ENCODE peak calls at places on chromosomes 12 and 14, in five cellular contexts. A, U, W, H and X are unnamed samples.

GRCh38 chr14:23827100-23827892 is 126.3 kb upstream of the DHRS4 start:
- DNase-seq in W (no peak), A (no peak), U (no peak), H (no peak), X (no peak)

GRCh38 chr14:22532345-22533056 is 56.5 kb downstream of the DAD1 start:
- DNase-seq in W (no peak), A (peak; percentile 28), H (peak; percentile 42), U (no peak), X (no peak)

GRCh38 chr14:54643696-54644176 is 76.8 kb downstream of the SAMD4A start:
- DNase-seq in A (no peak), H (no peak), W (peak; percentile 42), U (no peak), X (no peak)

GRCh38 chr12:24562761-24563392 is 386.0 kb downstream of the BCAT1 start:
- DNase-seq in A (peak; percentile 67), U (peak; percentile 63), W (peak; percentile 72), H (peak; percentile 54), X (peak; percentile 75)

GRCh38 chr14:52551696-52552062 is 626 bp downstream of the TXNDC16 start:
- DNase-seq in W (peak; percentile 13), A (peak; percentile 52), H (peak; percentile 70), U (no peak), X (no peak)

GRCh38 chr12:14403711-14404164 is 38.3 kb downstream of the ATF7IP start:
- DNase-seq in A (peak; percentile 92), W (no peak), H (peak; percentile 67), U (no peak), X (no peak)

GRCh38 chr12:9118161-9118560 is 2.4 kb upstream of the A2M start:
- DNase-seq in W (no peak), H (peak; percentile 5), U (no peak), A (no peak), X (no peak)

GRCh38 chr12:46383654-46384450 is 11.3 kb upstream of the SLC38A2 start:
- DNase-seq in W (no peak), U (no peak), A (peak; percentile 98), H (peak; percentile 98), X (no peak)

GRCh38 chr12:1702708-1703107 is 11.8 kb downstream of the ADIPOR2 start:
- DNase-seq in H (no peak), A (no peak), W (no peak), U (no peak), X (no peak)

GRCh38 chr12:85279449-85280137 is 427 bp upstream of the ALX1 start:
- DNase-seq in U (peak; percentile 15), A (no peak), W (peak; percentile 71), H (peak; percentile 66), X (peak; percentile 65)

GRCh38 chr12:51683763-51684357 is 92.8 kb downstream of the SCN8A start:
- DNase-seq in A (peak; percentile 76), W (no peak), H (peak; percentile 84), U (no peak), X (no peak)

GRCh38 chr14:57749267-57749666 is 116.6 kb downstream of the SLC35F4 start:
- DNase-seq in H (peak; percentile 64), U (no peak), A (no peak), W (no peak), X (no peak)

GRCh38 chr12:6773662-6774351 is 1.5 kb downstream of the LAG3 start:
- DNase-seq in A (no peak), U (no peak), W (peak; percentile 66), H (peak; percentile 21), X (peak; percentile 58)

GRCh38 chr14:48792376-48793024 is 793.7 kb downstream of the RPS29 start:
- DNase-seq in A (no peak), H (no peak), W (no peak), U (no peak), X (no peak)

GRCh38 chr12:60935981-60936761 is 1324.0 kb upstream of the USP15 start:
- DNase-seq in U (no peak), W (peak; percentile 2), H (no peak), A (no peak), X (no peak)

GRCh38 chr12:18363321-18363720 is 102.0 kb downstream of the PIK3C2G start:
- DNase-seq in H (no peak), W (peak; percentile 33), A (no peak), U (no peak), X (no peak)

GRCh38 chr14:68232643-68233055 is 413.1 kb downstream of the RAD51B start:
- DNase-seq in W (no peak), H (peak; percentile 97), A (peak; percentile 97), U (no peak), X (no peak)

GRCh38 chr12:80707126-80707829 is at the start of gene MYF6:
- DNase-seq in A (no peak), W (no peak), U (no peak), H (no peak), X (no peak)

GRCh38 chr14:84247693-84248092 is 1282.3 kb upstream of the FLRT2 start:
- DNase-seq in A (no peak), W (no peak), U (no peak), H (no peak), X (no peak)

GRCh38 chr12:6563448-6564050 is 4.5 kb downstream of the NOP2 start:
- DNase-seq in U (peak; percentile 68), H (peak; percentile 70), A (no peak), W (peak; percentile 73), X (peak; percentile 77)

GRCh38 chr14:73878436-73878835 is 8.2 kb upstream of the ZNF410 start:
- DNase-seq in U (no peak), W (no peak), H (peak; percentile 39), A (peak; percentile 79), X (no peak)

GRCh38 chr14:58805605-58806358 is 168.0 kb downstream of the DACT1 start:
- DNase-seq in U (no peak), A (peak; percentile 63), H (peak; percentile 30), W (no peak), X (no peak)

GRCh38 chr12:74537707-74538385 is at the start of gene ATXN7L3B:
- DNase-seq in A (peak; percentile 95), W (peak; percentile 95), H (peak; percentile 97), U (peak; percentile 86), X (peak; percentile 95)
- TF ChIP-seq CTCF in A (no peak), W (no peak), H (no peak), U (no peak), X (no peak)

DNA sequence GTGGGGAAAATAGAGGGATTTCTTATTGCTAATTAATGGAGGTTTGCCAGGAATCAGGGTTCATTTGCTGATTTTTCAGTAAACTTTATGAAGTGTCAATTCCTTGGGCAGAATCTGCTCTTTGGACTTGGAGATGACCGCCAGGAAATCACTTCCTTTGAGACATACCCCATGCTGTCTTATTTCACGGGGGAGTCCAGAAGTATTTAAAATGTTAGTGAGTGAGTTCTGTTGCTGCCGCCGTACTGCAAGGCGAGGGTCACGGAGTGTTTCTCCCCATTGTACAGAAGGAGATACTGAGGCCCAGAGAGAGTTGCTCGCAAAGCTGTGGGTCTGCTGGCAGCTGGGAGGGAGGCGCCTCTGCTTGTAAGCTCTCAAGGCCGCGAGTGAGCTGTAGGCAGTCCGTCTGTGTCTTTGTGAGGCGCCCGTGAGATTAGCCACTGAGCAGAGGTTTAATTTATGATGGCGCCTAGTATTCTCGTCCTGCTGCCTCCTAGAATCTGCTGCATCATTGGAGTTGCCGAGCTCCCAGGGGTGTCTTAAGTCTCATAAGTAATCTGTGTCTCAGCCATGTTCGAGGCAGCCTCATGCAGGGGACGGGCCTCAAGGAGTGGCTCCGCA is 88.2 kb downstream of the TSPAN9 start:
- DNase-seq in A (no peak), U (no peak), W (no peak), H (no peak), X (no peak)
- TF ChIP-seq CTCF in A (no peak), U (no peak), W (no peak), H (no peak), X (no peak)

DNA sequence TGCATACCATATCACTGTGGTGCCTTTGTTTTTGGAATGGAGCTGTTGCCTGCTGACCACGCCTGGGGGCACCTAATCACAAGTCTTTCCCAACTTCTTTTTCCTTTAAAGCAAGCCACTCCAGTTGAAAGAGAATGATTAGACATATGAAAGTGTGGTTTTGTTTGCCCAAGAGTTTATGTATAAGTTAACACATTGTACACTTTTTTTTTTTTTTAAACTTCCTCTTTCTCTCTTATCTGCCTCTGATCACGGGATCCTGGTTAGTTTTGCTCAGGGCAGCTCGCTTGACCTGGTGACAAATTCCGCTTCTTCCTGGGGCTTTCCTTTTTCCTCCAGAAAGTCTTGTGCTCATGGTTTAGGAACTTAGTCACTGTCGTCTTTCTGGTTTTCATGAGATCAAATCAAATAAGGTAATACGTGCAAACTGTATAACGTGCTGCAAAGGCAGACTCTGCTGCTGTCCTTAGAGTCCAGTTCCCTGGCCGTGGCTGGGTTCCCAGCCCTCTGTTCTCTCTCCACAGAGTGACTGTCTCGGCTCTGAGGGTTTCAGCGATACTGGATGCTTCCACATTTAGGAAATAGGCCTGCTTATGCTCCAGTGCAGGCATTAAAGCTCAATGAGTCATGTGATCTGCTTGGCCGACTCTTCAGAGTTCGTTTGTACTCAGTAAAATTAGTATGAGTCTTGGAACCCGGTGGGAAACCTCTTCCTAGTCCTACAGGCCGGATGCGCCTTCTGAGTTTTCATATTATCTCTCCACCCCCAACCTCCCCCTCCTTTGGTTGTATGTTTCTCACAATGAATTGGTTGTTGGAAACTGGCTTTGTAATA is 15.2 kb downstream of the RASSF3 start:
- DNase-seq in W (no peak), U (no peak), A (peak; percentile 90), H (peak; percentile 85), X (no peak)
- TF ChIP-seq CTCF in W (no peak), U (no peak), A (no peak), H (no peak), X (no peak)

GRCh38 chr12:4353785-4354208 is 25.7 kb downstream of the FGF23 start:
- DNase-seq in W (peak; percentile 36), H (peak; percentile 38), A (peak; percentile 14), U (no peak), X (peak; percentile 5)

GRCh38 chr12:4355150-4355842 is 24.2 kb downstream of the FGF23 start:
- DNase-seq in U (no peak), A (peak; percentile 2), H (no peak), W (no peak), X (no peak)

GRCh38 chr12:4355843-4356327 is 23.6 kb downstream of the FGF23 start:
- DNase-seq in W (peak; percentile 67), A (peak; percentile 21), U (peak; percentile 44), H (peak; percentile 29), X (peak; percentile 67)
- TF ChIP-seq CTCF in W (peak; percentile 72), A (peak; percentile 44), U (peak; percentile 53), H (peak; percentile 27), X (peak; percentile 51)

GRCh38 chr14:51224551-51224950 is 15.5 kb upstream of the TMX1 start:
- DNase-seq in U (no peak), H (peak; percentile 73), A (no peak), W (no peak), X (no peak)

GRCh38 chr14:51216602-51217001 is 23.4 kb upstream of the TMX1 start:
- DNase-seq in H (no peak), A (no peak), U (no peak), W (no peak), X (no peak)

GRCh38 chr14:51225751-51226150 is 14.3 kb upstream of the TMX1 start:
- DNase-seq in U (no peak), W (no peak), H (peak; percentile 58), A (peak; percentile 76), X (no peak)

GRCh38 chr14:51219473-51220448 is 20.3 kb upstream of the TMX1 start:
- DNase-seq in W (peak; percentile 50), A (peak; percentile 71), H (peak; percentile 67), U (no peak), X (no peak)
- TF ChIP-seq CTCF in W (peak; percentile 80), A (peak; percentile 62), H (peak; percentile 65), U (peak; percentile 72), X (peak; percentile 68)

GRCh38 chr12:74647241-74647640 is 109.6 kb downstream of the ATXN7L3B start:
- DNase-seq in A (no peak), H (no peak), W (no peak), U (no peak), X (no peak)
- TF ChIP-seq CTCF in A (no peak), H (no peak), W (no peak), U (no peak), X (no peak)